ENCODE peak calls at places on chromosomes 11 and 22, in six cellular contexts. X is IMR-90, U is ovary, L is Peyer's patch, Z is sigmoid colon, W is suprapubic skin. I is an unnamed sample. For H3K27me3, the result is how much of the 10 kb centered on the place peaks cover.

GRCh38 chr11:72225411-72225951 is 914 bp downstream of the INPPL1 start:
- DNase-seq in X (no peak), U (no peak), L (no peak), Z (peak), W (no peak), I (peak)

GRCh38 chr11:128680906-128681305 is 13.0 kb upstream of the FLI1 start:
- DNase-seq in X (no peak), U (no peak), L (no peak), Z (no peak), W (no peak), I (no peak)

GRCh38 chr11:94424662-94425061 is 23.4 kb upstream of the GPR83 start:
- DNase-seq in X (peak), U (no peak), L (no peak), Z (no peak), W (no peak), I (no peak)

GRCh38 chr11:77660947-77661346 is 23.4 kb upstream of the CLNS1A start:
- DNase-seq in X (no peak), U (no peak), L (no peak), Z (no peak), W (no peak), I (no peak)

GRCh38 chr11:121898913-121899312 is 217.1 kb downstream of the BLID start:
- DNase-seq in X (peak), U (no peak), L (no peak), Z (no peak), W (no peak), I (no peak)

GRCh38 chr11:66333220-66333877 is 2.9 kb downstream of the RIN1 start:
- DNase-seq in X (no peak), U (no peak), L (no peak), Z (peak), W (no peak), I (no peak)

GRCh38 chr11:94885133-94885532 is 88.2 kb downstream of the CWC15 start:
- DNase-seq in X (no peak), U (no peak), L (no peak), Z (no peak), W (no peak), I (no peak)

GRCh38 chr22:46012881-46013281 is 35.9 kb upstream of the WNT7B start:
- DNase-seq in X (no peak), U (peak), L (peak), Z (no peak), W (peak), I (no peak)

GRCh38 chr11:72038491-72038890 is 39.8 kb downstream of the IL18BP start:
- DNase-seq in X (peak), U (peak), L (peak), Z (peak), W (peak), I (peak)

GRCh38 chr11:33709471-33709870 is 8.8 kb upstream of the C11orf91 start:
- DNase-seq in X (no peak), U (no peak), L (no peak), Z (no peak), W (no peak), I (no peak)

GRCh38 chr22:50672471-50673230 is at the start of gene SHANK3:
- DNase-seq in X (no peak), U (no peak), L (peak), Z (peak), W (no peak), I (peak)

GRCh38 chr11:119103793-119104192 is 2.1 kb upstream of the DPAGT1 start:
- DNase-seq in X (no peak), U (no peak), L (no peak), Z (no peak), W (no peak), I (no peak)

GRCh38 chr11:44747339-44747738 is 20.6 kb downstream of the TSPAN18 start:
- DNase-seq in X (peak), U (no peak), L (no peak), Z (no peak), W (peak), I (no peak)

GRCh38 chr11:1548221-1549070 is 23.6 kb downstream of the DUSP8 start:
- DNase-seq in X (peak), U (peak), L (peak), Z (peak), W (no peak), I (peak)
- H3K4me3 ChIP-seq in X (no peak), U (peak), L (peak), Z (no peak), W (peak), I (no peak)

DNA sequence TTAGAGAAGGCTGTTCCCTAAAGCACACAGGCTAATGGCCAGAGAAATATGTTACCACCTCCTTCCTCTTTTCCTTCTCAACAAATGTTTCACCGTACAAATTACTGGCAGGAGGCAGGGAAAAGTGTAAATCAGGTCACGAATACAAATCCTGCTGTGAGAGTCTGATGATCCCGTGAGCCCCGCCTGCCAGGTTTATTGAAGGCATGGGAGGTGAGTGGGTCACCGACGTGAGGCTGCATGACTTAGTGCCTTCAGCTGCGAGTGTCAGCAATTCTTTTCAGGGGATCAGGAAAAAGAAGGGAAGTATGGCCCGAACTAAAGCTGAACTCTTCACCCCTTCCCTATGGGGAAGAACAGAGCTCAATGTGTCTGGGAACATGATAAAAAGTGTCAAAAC is 166.2 kb downstream of the OPCML start:
- DNase-seq in X (no peak), U (no peak), L (no peak), Z (no peak), W (no peak), I (no peak)
- H3K27me3 ChIP-seq in X (under half), U (under half), L (under half), Z (under half), W (under half), I (under half)

GRCh38 chr22:19523240-19524169 is 705 bp downstream of the CLDN5 start:
- DNase-seq in X (peak), U (no peak), L (peak), Z (no peak), W (peak), I (no peak)

GRCh38 chr22:19525666-19526065 is 1.5 kb upstream of the CLDN5 start:
- DNase-seq in X (no peak), U (no peak), L (no peak), Z (no peak), W (peak), I (no peak)

GRCh38 chr22:19525116-19525660 is 978 bp upstream of the CLDN5 start:
- DNase-seq in X (no peak), U (no peak), L (peak), Z (no peak), W (peak), I (no peak)

GRCh38 chr22:19522881-19523239 is 1.4 kb downstream of the CLDN5 start:
- DNase-seq in X (no peak), U (no peak), L (no peak), Z (no peak), W (peak), I (no peak)

DNA sequence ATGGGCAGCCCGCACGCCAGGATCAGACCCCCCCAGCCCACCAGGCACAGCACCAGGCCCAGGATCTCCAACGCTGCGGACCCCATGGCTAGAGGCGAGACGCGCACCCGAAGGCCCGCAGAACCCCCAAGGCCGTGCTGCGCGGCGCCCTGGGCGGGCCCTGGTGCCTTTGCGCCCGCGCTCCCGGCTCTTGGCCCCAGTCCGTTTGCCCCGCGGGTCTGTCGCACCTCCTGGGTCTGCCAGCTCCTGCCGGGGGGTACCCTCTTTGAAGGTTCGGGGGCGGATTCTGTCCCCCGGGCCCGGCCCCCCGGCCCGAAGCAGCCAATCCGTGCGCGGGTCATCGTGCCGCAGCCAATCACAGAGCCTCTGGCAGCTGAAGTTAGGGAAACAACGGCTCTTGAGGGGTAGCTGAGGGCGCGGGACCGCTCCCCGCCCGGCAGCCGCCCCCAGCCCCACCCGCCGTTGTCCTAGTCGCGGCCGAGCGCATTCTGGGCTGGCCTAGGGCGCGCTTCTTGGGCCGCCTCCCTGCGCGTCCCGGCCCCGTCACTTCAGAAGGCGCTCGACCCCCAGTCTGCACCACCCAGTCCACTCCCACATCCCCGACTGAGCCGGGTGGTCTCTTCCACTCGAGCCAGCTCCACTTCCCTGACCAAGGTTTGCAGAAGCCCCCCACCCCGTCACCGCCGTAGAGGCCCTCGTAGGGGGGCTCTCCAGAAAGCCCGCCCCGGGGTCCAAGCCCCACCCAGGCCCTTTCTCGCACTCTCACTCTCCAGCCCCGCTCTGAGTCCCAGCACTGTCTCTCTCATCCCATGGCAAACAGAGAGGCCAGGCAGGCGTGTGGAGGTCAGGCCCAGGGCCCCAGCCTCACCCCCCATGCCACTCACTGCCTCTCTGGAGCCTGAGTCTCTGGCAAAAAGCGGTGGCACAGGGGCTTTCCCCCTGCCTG is at the start of gene CLDN5:
- DNase-seq in X (no peak), U (no peak), L (peak), Z (no peak), W (peak), I (peak)
- TF ChIP-seq POLR2A in X (no peak), U (no peak), L (no peak), Z (no peak), W (peak), I (no peak)

GRCh38 chr22:20867179-20868099 is 8.6 kb downstream of the SNAP29 start:
- DNase-seq in X (peak), U (peak), L (peak), Z (peak), W (no peak), I (peak)

GRCh38 chr22:20865869-20866445 is 7.2 kb downstream of the SNAP29 start:
- DNase-seq in X (no peak), U (no peak), L (no peak), Z (no peak), W (no peak), I (no peak)

GRCh38 chr22:20865331-20865730 is 6.5 kb downstream of the SNAP29 start:
- DNase-seq in X (no peak), U (no peak), L (no peak), Z (no peak), W (no peak), I (no peak)

GRCh38 chr22:20868225-20868944 is 9.6 kb downstream of the SNAP29 start:
- DNase-seq in X (peak), U (no peak), L (no peak), Z (no peak), W (no peak), I (no peak)

DNA sequence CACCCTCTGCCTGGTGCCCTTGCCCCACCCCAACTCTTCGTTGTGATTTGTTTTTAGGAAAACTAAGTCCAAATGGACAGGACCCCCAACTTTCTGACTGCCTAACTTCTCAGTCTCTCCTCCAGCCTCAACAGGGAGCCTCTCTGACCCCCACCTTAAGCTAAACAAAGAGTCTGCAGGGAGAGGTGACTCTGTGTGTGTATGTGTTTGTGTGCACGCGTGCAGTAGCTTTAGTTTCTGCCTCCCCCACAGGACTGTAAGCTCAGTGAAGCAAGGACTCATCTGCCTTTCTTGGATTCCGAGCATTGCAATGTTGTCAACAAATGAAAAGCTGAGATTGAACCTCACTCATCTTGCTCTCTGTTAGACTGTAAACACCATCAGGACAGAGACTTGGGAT is 7.9 kb downstream of the SNAP29 start:
- DNase-seq in X (peak), U (no peak), L (no peak), Z (no peak), W (no peak), I (no peak)
- H3K4me3 ChIP-seq in X (no peak), U (no peak), L (no peak), Z (no peak), W (no peak), I (no peak)

GRCh38 chr22:27201741-27202140 is 544.4 kb downstream of the MIAT start:
- DNase-seq in X (no peak), U (no peak), L (no peak), Z (no peak), W (no peak), I (no peak)
- H3K27me3 ChIP-seq in X (under half), U (under half), L (under half), Z (under half), W (under half), I (under half)

GRCh38 chr11:2528301-2529050 is 83.7 kb downstream of the KCNQ1 start:
- DNase-seq in X (no peak), U (peak), L (peak), Z (no peak), W (peak), I (peak)

GRCh38 chr11:2530131-2530854 is 85.5 kb downstream of the KCNQ1 start:
- DNase-seq in X (no peak), U (no peak), L (peak), Z (peak), W (peak), I (peak)

GRCh38 chr11:2530855-2531200 is 86.0 kb downstream of the KCNQ1 start:
- DNase-seq in X (no peak), U (no peak), L (peak), Z (peak), W (peak), I (peak)

GRCh38 chr11:2529173-2529572 is 84.4 kb downstream of the KCNQ1 start:
- DNase-seq in X (no peak), U (peak), L (no peak), Z (peak), W (peak), I (no peak)

DNA sequence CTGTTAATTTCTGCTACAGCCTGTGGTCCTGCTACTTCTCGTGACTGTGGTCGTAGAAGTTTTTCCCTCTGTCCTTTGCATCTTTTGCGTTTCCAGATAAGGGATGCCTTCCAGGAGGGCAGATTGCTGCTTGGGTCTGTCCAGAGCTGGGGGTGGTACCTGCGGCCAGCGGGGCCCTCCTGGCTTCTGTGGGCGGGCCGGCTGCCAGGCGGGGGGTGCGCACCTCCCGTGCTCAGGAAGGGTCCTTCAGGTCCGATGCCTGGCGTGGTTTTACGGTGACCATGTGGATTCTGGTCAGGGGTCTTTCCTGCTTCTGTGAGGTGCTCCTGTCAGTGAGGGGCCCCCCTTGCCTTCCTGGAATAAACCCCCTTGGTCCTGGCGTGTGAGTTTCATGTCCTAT is 84.8 kb downstream of the KCNQ1 start:
- DNase-seq in X (no peak), U (no peak), L (peak), Z (peak), W (peak), I (no peak)
- TF ChIP-seq POLR2A in X (no peak), U (no peak), L (no peak), Z (no peak), W (no peak), I (no peak)